ENCODE peak calls at places on chromosomes 6 and 20, in five cellular contexts. B, P, R, C and X are unnamed samples. For H3K4me1, the result is how much of the 10 kb centered on the place peaks cover.

GRCh38 chr6:162770136-162770535 is 42.4 kb downstream of the PACRG start:
- DNase-seq in B (no peak), P (no peak), R (no peak), C (no peak), X (no peak)

GRCh38 chr6:112318505-112318904 is 28.6 kb upstream of the RFPL4B start:
- DNase-seq in B (no peak), P (no peak), R (no peak), C (no peak), X (no peak)

GRCh38 chr20:63223121-63223825 is 7.3 kb upstream of the YTHDF1 start:
- DNase-seq in B (peak), P (no peak), R (no peak), C (no peak), X (no peak)

GRCh38 chr6:112413805-112414204 is 66.7 kb downstream of the RFPL4B start:
- DNase-seq in B (no peak), P (no peak), R (no peak), C (no peak), X (no peak)

GRCh38 chr6:14784596-14785360 is 461.1 kb upstream of the JARID2 start:
- DNase-seq in B (no peak), P (no peak), R (no peak), C (no peak), X (no peak)

GRCh38 chr6:453152-453551 is 61.6 kb downstream of the IRF4 start:
- DNase-seq in B (no peak), P (no peak), R (peak), C (no peak), X (peak)

GRCh38 chr20:23515250-23515939 is 24.5 kb downstream of the CST8 start:
- DNase-seq in B (no peak), P (no peak), R (no peak), C (no peak), X (no peak)

GRCh38 chr6:119966484-119966883 is 616.9 kb upstream of the MAN1A1 start:
- DNase-seq in B (no peak), P (no peak), R (no peak), C (no peak), X (no peak)

GRCh38 chr20:23586735-23587525 is 18.6 kb upstream of the CST9L start:
- DNase-seq in B (no peak), P (no peak), R (no peak), C (no peak), X (no peak)

GRCh38 chr6:90496617-90497016 is 90.3 kb downstream of the MAP3K7 start:
- DNase-seq in B (no peak), P (no peak), R (no peak), C (no peak), X (no peak)

GRCh38 chr6:168083142-168083885 is 4.3 kb upstream of the FRMD1 start:
- DNase-seq in B (no peak), P (no peak), R (no peak), C (no peak), X (no peak)

GRCh38 chr20:21323640-21324039 is 20.5 kb downstream of the XRN2 start:
- DNase-seq in B (no peak), P (no peak), R (no peak), C (no peak), X (no peak)

GRCh38 chr6:45959534-45960195 is 56.0 kb downstream of the CLIC5 start:
- DNase-seq in B (no peak), P (no peak), R (no peak), C (no peak), X (no peak)

GRCh38 chr6:64439274-64439673 is 803.7 kb downstream of the PHF3 start:
- DNase-seq in B (no peak), P (no peak), R (no peak), C (no peak), X (no peak)

GRCh38 chr20:1437222-1437904 is 29.3 kb downstream of the NSFL1C start:
- DNase-seq in B (peak), P (peak), R (no peak), C (peak), X (peak)

GRCh38 chr6:52984247-52984646 is 10.8 kb downstream of the GSTA4 start:
- DNase-seq in B (no peak), P (no peak), R (no peak), C (no peak), X (no peak)

GRCh38 chr6:52019092-52019491 is 68.3 kb downstream of the PKHD1 start:
- DNase-seq in B (no peak), P (no peak), R (no peak), C (peak), X (no peak)

GRCh38 chr6:44286285-44286565 is 16.0 kb downstream of the TMEM151B start:
- DNase-seq in B (no peak), P (no peak), R (no peak), C (no peak), X (no peak)

GRCh38 chr6:77450924-77451323 is 12.4 kb downstream of the HTR1B start:
- DNase-seq in B (no peak), P (no peak), R (no peak), C (no peak), X (no peak)

GRCh38 chr6:21665101-21665435 is 71.5 kb downstream of the SOX4 start:
- DNase-seq in B (no peak), P (no peak), R (no peak), C (no peak), X (no peak)

GRCh38 chr20:402496-402885 is 5.6 kb upstream of the RBCK1 start:
- DNase-seq in B (no peak), P (no peak), R (no peak), C (no peak), X (no peak)

GRCh38 chr6:129364767-129365166 is 345.2 kb downstream of the ARHGAP18 start:
- DNase-seq in B (no peak), P (no peak), R (no peak), C (no peak), X (no peak)

GRCh38 chr6:34819571-34820480 is 27.9 kb downstream of the BLTP3A start:
- DNase-seq in B (no peak), P (no peak), R (no peak), C (no peak), X (no peak)

GRCh38 chr20:12966468-12967085 is 42.2 kb upstream of the SPTLC3 start:
- DNase-seq in B (no peak), P (no peak), R (no peak), C (no peak), X (no peak)

GRCh38 chr6:167030222-167031072 is 31.2 kb downstream of the CEP43 start:
- DNase-seq in B (no peak), P (no peak), R (no peak), C (no peak), X (no peak)

GRCh38 chr6:126180585-126180984 is 159.3 kb upstream of the CENPW start:
- DNase-seq in B (no peak), P (no peak), R (no peak), C (no peak), X (no peak)

GRCh38 chr20:50817776-50818172 is 22.9 kb downstream of the BCAS4 start:
- DNase-seq in B (no peak), P (no peak), R (no peak), C (no peak), X (no peak)

DNA sequence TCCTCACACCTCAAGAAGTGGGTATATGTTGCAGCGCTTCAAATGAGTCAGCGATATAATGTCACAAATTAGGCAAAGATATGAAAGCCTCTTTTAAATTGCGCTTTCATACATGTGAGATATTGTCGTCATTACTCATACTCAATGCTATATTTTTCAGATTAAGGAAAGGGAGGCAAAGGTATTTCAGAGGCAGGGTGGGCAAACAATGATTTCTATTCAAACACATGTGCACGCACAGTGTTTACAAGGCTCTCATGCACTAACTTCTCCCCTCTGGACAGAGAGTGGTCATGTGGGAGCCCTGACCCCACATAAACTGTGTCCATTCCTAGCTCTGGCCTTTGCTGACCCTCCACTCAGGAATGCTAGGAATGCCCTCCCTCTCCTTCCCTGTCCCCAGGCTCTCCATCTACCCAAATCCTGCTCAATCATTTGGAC is 112.1 kb upstream of the TMEM170B start:
- DNase-seq in B (no peak), P (no peak), R (no peak), C (no peak), X (no peak)
- H3K4me1 ChIP-seq in B (half or more), P (under half), R (under half), C (under half), X (under half)

GRCh38 chr6:73699656-73700055 is 3.7 kb downstream of the CD109 start:
- DNase-seq in B (no peak), P (no peak), R (no peak), C (no peak), X (no peak)

GRCh38 chr6:73696990-73697651 is 1.1 kb downstream of the CD109 start:
- DNase-seq in B (no peak), P (no peak), R (no peak), C (no peak), X (no peak)

GRCh38 chr6:73700060-73700459 is 4.1 kb downstream of the CD109 start:
- DNase-seq in B (no peak), P (no peak), R (no peak), C (no peak), X (no peak)

GRCh38 chr6:73694711-73695411 is 1.1 kb upstream of the CD109 start:
- DNase-seq in B (no peak), P (no peak), R (no peak), C (no peak), X (no peak)

GRCh38 chr6:73695619-73696421 is at the start of gene CD109:
- DNase-seq in B (peak), P (no peak), R (peak), C (no peak), X (peak)
- TF ChIP-seq POLR2A in B (no peak), P (peak), R (no peak), C (no peak), X (no peak)

GRCh38 chr6:50123686-50124085 is 74.0 kb upstream of the DEFB112 start:
- DNase-seq in B (no peak), P (no peak), R (no peak), C (no peak), X (no peak)

GRCh38 chr6:50124572-50124971 is 74.8 kb upstream of the DEFB112 start:
- DNase-seq in B (no peak), P (no peak), R (no peak), C (no peak), X (no peak)

GRCh38 chr6:50128420-50129005 is 78.8 kb upstream of the DEFB112 start:
- DNase-seq in B (no peak), P (no peak), R (no peak), C (no peak), X (no peak)
- TF ChIP-seq CTCF in B (peak), P (peak), R (peak), C (peak), X (peak)

DNA sequence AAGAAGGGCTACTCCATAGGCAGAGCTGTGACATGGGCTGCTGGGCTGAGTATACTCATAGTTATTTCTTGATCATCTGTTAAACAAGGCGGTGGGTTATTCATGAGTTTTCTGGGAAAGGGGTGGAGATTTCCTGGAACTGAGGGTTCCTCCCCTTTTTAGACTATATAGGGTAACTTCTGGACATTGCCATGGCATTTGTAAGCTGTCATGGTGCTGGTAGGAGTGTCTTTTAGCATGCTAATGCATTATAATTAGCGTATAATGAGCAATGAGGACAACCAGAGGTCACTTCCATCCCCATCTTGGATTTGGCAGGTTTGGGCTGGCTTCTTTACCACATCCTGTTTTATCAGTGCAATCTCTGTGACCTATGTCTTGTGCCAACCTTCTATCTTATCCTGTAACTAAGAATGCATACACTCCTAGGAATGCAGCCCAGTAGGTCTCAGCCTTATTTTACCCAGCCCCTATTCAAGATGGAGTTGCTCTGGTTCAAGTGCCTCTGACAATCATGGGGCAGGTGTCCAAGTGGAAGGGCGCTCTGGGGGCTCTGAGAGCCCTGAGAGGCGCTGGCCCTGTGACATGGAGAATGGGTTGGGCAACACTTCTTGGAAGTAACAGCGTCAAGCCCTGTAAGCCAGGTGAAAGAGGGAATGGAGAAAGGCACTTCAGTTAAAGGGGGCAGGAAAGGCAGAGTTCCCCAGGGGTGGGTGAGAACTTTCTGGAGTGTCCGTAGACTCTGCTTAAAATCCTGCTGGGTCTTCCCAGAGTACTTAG is 354.2 kb upstream of the SULF2 start:
- DNase-seq in B (no peak), P (no peak), R (no peak), C (no peak), X (no peak)
- H3K4me1 ChIP-seq in B (under half), P (under half), R (under half), C (under half), X (under half)